ENCODE peak calls at places on chromosomes 16 and 17, in ten cellular contexts. One of them, this sample, is unnamed.
A peak's percentile ranks its signal among the peaks of the same experiment; 100 is the strongest.

GRCh38 chr17:36675250-36675649 is 73.9 kb downstream of the MRM1 start:
- DNase-seq in MCF 10A: no peak
- DNase-seq in ascending aorta: no peak
- DNase-seq in mucosa of descending colon: no peak
- DNase-seq in upper lobe of right lung: no peak
- DNase-seq in endothelial cell: no peak
- DNase-seq in omental fat pad: no peak
- DNase-seq in psoas muscle: no peak
- DNase-seq in fibroblast of mammary gland: no peak
- DNase-seq in left ventricle myocardium inferior: no peak
- DNase-seq in this sample: peak; percentile 39

GRCh38 chr17:80890551-80890930 is 101.1 kb upstream of the CHMP6 start:
- DNase-seq in psoas muscle: no peak
- DNase-seq in mucosa of descending colon: peak; percentile 52
- DNase-seq in endothelial cell: no peak
- DNase-seq in omental fat pad: no peak
- DNase-seq in MCF 10A: no peak
- DNase-seq in fibroblast of mammary gland: no peak
- DNase-seq in ascending aorta: no peak
- DNase-seq in left ventricle myocardium inferior: no peak
- DNase-seq in upper lobe of right lung: no peak
- DNase-seq in this sample: peak; percentile 71

GRCh38 chr17:76974721-76975120 is 106.5 kb downstream of the MGAT5B start:
- DNase-seq in fibroblast of mammary gland: no peak
- DNase-seq in MCF 10A: no peak
- DNase-seq in left ventricle myocardium inferior: no peak
- DNase-seq in mucosa of descending colon: no peak
- DNase-seq in upper lobe of right lung: no peak
- DNase-seq in ascending aorta: no peak
- DNase-seq in endothelial cell: no peak
- DNase-seq in omental fat pad: no peak
- DNase-seq in psoas muscle: no peak
- DNase-seq in this sample: no peak

GRCh38 chr17:40352779-40353394 is 11.7 kb downstream of the GJD3 start:
- DNase-seq in omental fat pad: no peak
- DNase-seq in MCF 10A: no peak
- DNase-seq in upper lobe of right lung: no peak
- DNase-seq in mucosa of descending colon: peak; percentile 47
- DNase-seq in psoas muscle: no peak
- DNase-seq in endothelial cell: no peak
- DNase-seq in fibroblast of mammary gland: peak; percentile 33
- DNase-seq in ascending aorta: no peak
- DNase-seq in left ventricle myocardium inferior: no peak
- DNase-seq in this sample: no peak

GRCh38 chr17:82528484-82529265 is 9.1 kb downstream of the FOXK2 start:
- DNase-seq in MCF 10A: peak; percentile 95
- DNase-seq in endothelial cell: no peak
- DNase-seq in omental fat pad: no peak
- DNase-seq in psoas muscle: peak; percentile 69
- DNase-seq in fibroblast of mammary gland: peak; percentile 60
- DNase-seq in left ventricle myocardium inferior: peak; percentile 56
- DNase-seq in ascending aorta: peak; percentile 77
- DNase-seq in upper lobe of right lung: no peak
- DNase-seq in mucosa of descending colon: no peak
- DNase-seq in this sample: no peak

GRCh38 chr16:4233431-4233830 is 8.4 kb downstream of the SRL start:
- DNase-seq in omental fat pad: no peak
- DNase-seq in mucosa of descending colon: no peak
- DNase-seq in psoas muscle: peak; percentile 66
- DNase-seq in left ventricle myocardium inferior: no peak
- DNase-seq in MCF 10A: no peak
- DNase-seq in ascending aorta: no peak
- DNase-seq in upper lobe of right lung: no peak
- DNase-seq in endothelial cell: no peak
- DNase-seq in fibroblast of mammary gland: no peak
- DNase-seq in this sample: no peak

GRCh38 chr16:27839419-27839818 is 224.1 kb downstream of the GSG1L start:
- DNase-seq in omental fat pad: no peak
- DNase-seq in upper lobe of right lung: peak; percentile 3
- DNase-seq in psoas muscle: no peak
- DNase-seq in endothelial cell: no peak
- DNase-seq in ascending aorta: no peak
- DNase-seq in mucosa of descending colon: no peak
- DNase-seq in fibroblast of mammary gland: no peak
- DNase-seq in left ventricle myocardium inferior: no peak
- DNase-seq in MCF 10A: peak; percentile 1
- DNase-seq in this sample: peak; percentile 4

GRCh38 chr17:79960788-79961522 is 74.7 kb downstream of the TBC1D16 start:
- DNase-seq in endothelial cell: no peak
- DNase-seq in fibroblast of mammary gland: no peak
- DNase-seq in ascending aorta: no peak
- DNase-seq in left ventricle myocardium inferior: no peak
- DNase-seq in MCF 10A: peak; percentile 88
- DNase-seq in mucosa of descending colon: no peak
- DNase-seq in psoas muscle: no peak
- DNase-seq in upper lobe of right lung: no peak
- DNase-seq in omental fat pad: no peak
- DNase-seq in this sample: no peak

GRCh38 chr17:80362428-80363119 is 52.4 kb upstream of the ENDOV start:
- DNase-seq in ascending aorta: no peak
- DNase-seq in left ventricle myocardium inferior: peak; percentile 37
- DNase-seq in fibroblast of mammary gland: peak; percentile 90
- DNase-seq in omental fat pad: no peak
- DNase-seq in mucosa of descending colon: no peak
- DNase-seq in upper lobe of right lung: no peak
- DNase-seq in psoas muscle: peak; percentile 33
- DNase-seq in MCF 10A: no peak
- DNase-seq in endothelial cell: no peak
- DNase-seq in this sample: peak; percentile 57

GRCh38 chr17:5837055-5837491 is 233.1 kb upstream of the WSCD1 start:
- DNase-seq in omental fat pad: no peak
- DNase-seq in psoas muscle: no peak
- DNase-seq in fibroblast of mammary gland: peak; percentile 53
- DNase-seq in endothelial cell: no peak
- DNase-seq in left ventricle myocardium inferior: no peak
- DNase-seq in MCF 10A: peak; percentile 86
- DNase-seq in mucosa of descending colon: no peak
- DNase-seq in ascending aorta: no peak
- DNase-seq in upper lobe of right lung: no peak
- DNase-seq in this sample: no peak

GRCh38 chr17:6708357-6708961 is 4.7 kb downstream of the SLC13A5 start:
- DNase-seq in psoas muscle: no peak
- DNase-seq in endothelial cell: no peak
- DNase-seq in left ventricle myocardium inferior: no peak
- DNase-seq in omental fat pad: no peak
- DNase-seq in upper lobe of right lung: peak; percentile 4
- DNase-seq in mucosa of descending colon: no peak
- DNase-seq in ascending aorta: peak; percentile 33
- DNase-seq in fibroblast of mammary gland: no peak
- DNase-seq in MCF 10A: no peak
- DNase-seq in this sample: no peak

GRCh38 chr17:81522491-81523125 is 5.6 kb upstream of the FSCN2 start:
- DNase-seq in upper lobe of right lung: no peak
- DNase-seq in endothelial cell: no peak
- DNase-seq in mucosa of descending colon: no peak
- DNase-seq in MCF 10A: no peak
- DNase-seq in left ventricle myocardium inferior: no peak
- DNase-seq in psoas muscle: no peak
- DNase-seq in fibroblast of mammary gland: no peak
- DNase-seq in ascending aorta: no peak
- DNase-seq in omental fat pad: no peak
- DNase-seq in this sample: no peak

GRCh38 chr17:49519781-49520180 is 24.7 kb downstream of the NGFR start:
- DNase-seq in fibroblast of mammary gland: peak; percentile 22
- DNase-seq in psoas muscle: no peak
- DNase-seq in upper lobe of right lung: no peak
- DNase-seq in ascending aorta: peak; percentile 37
- DNase-seq in left ventricle myocardium inferior: peak; percentile 48
- DNase-seq in omental fat pad: no peak
- DNase-seq in mucosa of descending colon: no peak
- DNase-seq in endothelial cell: no peak
- DNase-seq in MCF 10A: no peak
- DNase-seq in this sample: peak; percentile 57

GRCh38 chr16:75256871-75257343 is 5.5 kb upstream of the BCAR1 start:
- DNase-seq in upper lobe of right lung: no peak
- DNase-seq in endothelial cell: no peak
- DNase-seq in mucosa of descending colon: peak; percentile 66
- DNase-seq in omental fat pad: no peak
- DNase-seq in left ventricle myocardium inferior: no peak
- DNase-seq in psoas muscle: peak; percentile 48
- DNase-seq in MCF 10A: no peak
- DNase-seq in fibroblast of mammary gland: peak; percentile 68
- DNase-seq in ascending aorta: peak; percentile 79
- DNase-seq in this sample: peak; percentile 91

GRCh38 chr17:48749621-48750553 is 21.3 kb upstream of the HOXB13 start:
- DNase-seq in omental fat pad: no peak
- DNase-seq in upper lobe of right lung: no peak
- DNase-seq in fibroblast of mammary gland: no peak
- DNase-seq in left ventricle myocardium inferior: no peak
- DNase-seq in endothelial cell: no peak
- DNase-seq in ascending aorta: no peak
- DNase-seq in mucosa of descending colon: no peak
- DNase-seq in MCF 10A: no peak
- DNase-seq in psoas muscle: no peak
- DNase-seq in this sample: no peak

GRCh38 chr17:81901167-81902022 is 643 bp upstream of the NPB start:
- DNase-seq in endothelial cell: no peak
- DNase-seq in MCF 10A: no peak
- DNase-seq in left ventricle myocardium inferior: no peak
- DNase-seq in omental fat pad: no peak
- DNase-seq in upper lobe of right lung: no peak
- DNase-seq in ascending aorta: no peak
- DNase-seq in mucosa of descending colon: no peak
- DNase-seq in fibroblast of mammary gland: no peak
- DNase-seq in psoas muscle: no peak
- DNase-seq in this sample: no peak

GRCh38 chr16:16018705-16019104 is 69.3 kb downstream of the ABCC1 start:
- DNase-seq in fibroblast of mammary gland: peak; percentile 58
- DNase-seq in left ventricle myocardium inferior: no peak
- DNase-seq in upper lobe of right lung: no peak
- DNase-seq in mucosa of descending colon: no peak
- DNase-seq in endothelial cell: no peak
- DNase-seq in psoas muscle: no peak
- DNase-seq in MCF 10A: peak; percentile 41
- DNase-seq in ascending aorta: no peak
- DNase-seq in omental fat pad: no peak
- DNase-seq in this sample: no peak

GRCh38 chr17:55238931-55239297 is 25.8 kb upstream of the HLF start:
- DNase-seq in fibroblast of mammary gland: no peak
- DNase-seq in ascending aorta: no peak
- DNase-seq in omental fat pad: no peak
- DNase-seq in psoas muscle: no peak
- DNase-seq in left ventricle myocardium inferior: no peak
- DNase-seq in endothelial cell: no peak
- DNase-seq in mucosa of descending colon: no peak
- DNase-seq in upper lobe of right lung: no peak
- DNase-seq in MCF 10A: no peak
- DNase-seq in this sample: no peak
- TF ChIP-seq CTCF in fibroblast of mammary gland: no peak
- TF ChIP-seq CTCF in ascending aorta: no peak
- TF ChIP-seq CTCF in omental fat pad: no peak
- TF ChIP-seq CTCF in psoas muscle: no peak
- TF ChIP-seq CTCF in left ventricle myocardium inferior: peak; percentile 16
- TF ChIP-seq CTCF in endothelial cell: no peak
- TF ChIP-seq CTCF in mucosa of descending colon: no peak
- TF ChIP-seq CTCF in upper lobe of right lung: no peak
- TF ChIP-seq CTCF in MCF 10A: no peak
- TF ChIP-seq CTCF in this sample: peak; percentile 7

DNA sequence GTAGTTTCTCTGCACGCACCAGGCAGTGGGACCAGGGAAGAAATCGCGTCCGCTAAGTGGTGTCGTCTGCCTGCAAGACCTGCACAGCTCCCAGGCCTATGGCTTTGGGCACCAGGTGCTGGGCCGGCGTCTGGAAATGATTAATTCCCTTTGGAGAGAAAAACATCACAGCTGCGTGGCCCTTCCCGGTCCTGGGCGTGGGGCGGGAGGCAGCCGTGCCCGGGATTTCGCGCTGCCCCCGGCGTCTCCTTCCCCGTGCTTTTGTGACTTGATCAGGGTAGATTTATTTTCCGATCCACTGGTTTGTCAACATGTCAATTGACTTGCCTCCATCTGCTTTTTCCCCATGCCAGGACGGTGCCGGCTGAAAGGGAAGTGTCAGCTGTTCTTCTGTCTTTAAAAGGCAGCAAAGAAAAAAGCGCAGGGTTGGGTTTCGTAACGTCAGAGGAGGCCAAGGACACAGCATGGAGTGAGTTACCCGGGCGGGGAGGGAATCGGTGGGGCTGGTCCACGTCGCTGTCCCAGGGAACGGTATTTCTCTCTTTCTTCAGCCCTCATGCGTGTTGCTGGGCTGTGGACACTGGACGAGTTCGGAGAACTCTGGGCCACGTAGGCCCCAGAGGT is 188.2 kb upstream of the ZNF469 start:
- DNase-seq in MCF 10A: no peak
- DNase-seq in fibroblast of mammary gland: peak; percentile 53
- DNase-seq in mucosa of descending colon: no peak
- DNase-seq in psoas muscle: peak; percentile 41
- DNase-seq in omental fat pad: no peak
- DNase-seq in left ventricle myocardium inferior: no peak
- DNase-seq in upper lobe of right lung: peak; percentile 62
- DNase-seq in ascending aorta: no peak
- DNase-seq in endothelial cell: no peak
- DNase-seq in this sample: no peak
- TF ChIP-seq CTCF in MCF 10A: no peak
- TF ChIP-seq CTCF in fibroblast of mammary gland: no peak
- TF ChIP-seq CTCF in mucosa of descending colon: no peak
- TF ChIP-seq CTCF in psoas muscle: no peak
- TF ChIP-seq CTCF in omental fat pad: no peak
- TF ChIP-seq CTCF in left ventricle myocardium inferior: no peak
- TF ChIP-seq CTCF in upper lobe of right lung: no peak
- TF ChIP-seq CTCF in ascending aorta: no peak
- TF ChIP-seq CTCF in endothelial cell: no peak
- TF ChIP-seq CTCF in this sample: peak; percentile 63

GRCh38 chr16:58638148-58639036 is 8.8 kb upstream of the CNOT1 start:
- DNase-seq in left ventricle myocardium inferior: peak; percentile 26
- DNase-seq in psoas muscle: peak; percentile 31
- DNase-seq in ascending aorta: no peak
- DNase-seq in endothelial cell: peak; percentile 12
- DNase-seq in MCF 10A: peak; percentile 84
- DNase-seq in omental fat pad: no peak
- DNase-seq in mucosa of descending colon: peak; percentile 34
- DNase-seq in fibroblast of mammary gland: peak; percentile 90
- DNase-seq in upper lobe of right lung: no peak
- DNase-seq in this sample: no peak
- TF ChIP-seq CTCF in left ventricle myocardium inferior: peak; percentile 54
- TF ChIP-seq CTCF in psoas muscle: no peak
- TF ChIP-seq CTCF in ascending aorta: peak; percentile 22
- TF ChIP-seq CTCF in endothelial cell: no peak
- TF ChIP-seq CTCF in MCF 10A: peak; percentile 42
- TF ChIP-seq CTCF in omental fat pad: no peak
- TF ChIP-seq CTCF in mucosa of descending colon: no peak
- TF ChIP-seq CTCF in fibroblast of mammary gland: peak; percentile 53
- TF ChIP-seq CTCF in upper lobe of right lung: peak; percentile 9
- TF ChIP-seq CTCF in this sample: peak; percentile 77

GRCh38 chr16:56534847-56535383 is 15.1 kb upstream of the BBS2 start:
- DNase-seq in ascending aorta: no peak
- DNase-seq in endothelial cell: no peak
- DNase-seq in psoas muscle: no peak
- DNase-seq in omental fat pad: no peak
- DNase-seq in upper lobe of right lung: no peak
- DNase-seq in left ventricle myocardium inferior: no peak
- DNase-seq in MCF 10A: no peak
- DNase-seq in mucosa of descending colon: no peak
- DNase-seq in fibroblast of mammary gland: no peak
- DNase-seq in this sample: no peak
- TF ChIP-seq CTCF in ascending aorta: no peak
- TF ChIP-seq CTCF in endothelial cell: no peak
- TF ChIP-seq CTCF in psoas muscle: no peak
- TF ChIP-seq CTCF in omental fat pad: no peak
- TF ChIP-seq CTCF in upper lobe of right lung: no peak
- TF ChIP-seq CTCF in left ventricle myocardium inferior: no peak
- TF ChIP-seq CTCF in MCF 10A: no peak
- TF ChIP-seq CTCF in mucosa of descending colon: no peak
- TF ChIP-seq CTCF in fibroblast of mammary gland: no peak
- TF ChIP-seq CTCF in this sample: no peak

This sample was measured in chondrocyte.